ENCODE peak calls at places on chromosomes 16 and 17, in eight cellular contexts. P is neuronal stem cell, M is stomach, I is left ventricle myocardium inferior, F is heart right ventricle, Q is esophagus squamous epithelium, B is cardiac muscle cell, D is mesendoderm. O is an unnamed sample. For H3K27me3, the result is how much of the 10 kb centered on the place peaks cover.

GRCh38 chr17:7588553-7589203 is 1.2 kb downstream of the SOX15 start:
- DNase-seq in P (no peak), M (no peak), I (no peak), F (no peak), Q (no peak), B (no peak), D (no peak), O (no peak)

GRCh38 chr17:20080513-20080912 is 71.4 kb downstream of the SPECC1 start:
- DNase-seq in P (no peak), M (no peak), I (no peak), F (no peak), Q (no peak), B (no peak), D (no peak), O (no peak)

GRCh38 chr16:74100405-74101316 is 196.0 kb upstream of the PSMD7 start:
- DNase-seq in P (no peak), M (no peak), I (no peak), F (no peak), Q (no peak), B (no peak), D (peak), O (no peak)

GRCh38 chr17:49217651-49218413 is 7.3 kb downstream of the ABI3 start:
- DNase-seq in P (no peak), M (peak), I (peak), F (peak), Q (no peak), B (no peak), D (no peak), O (peak)

GRCh38 chr17:41308251-41308917 is 725 bp downstream of the KRTAP16-1 start:
- DNase-seq in P (no peak), M (no peak), I (peak), F (peak), Q (peak), B (no peak), D (no peak), O (peak)

GRCh38 chr17:37068266-37068665 is 119.5 kb downstream of the AATF start:
- DNase-seq in P (no peak), M (peak), I (no peak), F (no peak), Q (no peak), B (peak), D (no peak), O (no peak)

GRCh38 chr16:24124291-24124690 is 131.8 kb upstream of the CACNG3 start:
- DNase-seq in P (no peak), M (no peak), I (no peak), F (no peak), Q (no peak), B (no peak), D (no peak), O (no peak)

GRCh38 chr16:2778692-2778958 is 1.5 kb upstream of the ELOB start:
- DNase-seq in P (no peak), M (no peak), I (no peak), F (no peak), Q (no peak), B (no peak), D (no peak), O (no peak)

GRCh38 chr16:51989637-51990230 is 557.2 kb downstream of the TOX3 start:
- DNase-seq in P (no peak), M (no peak), I (no peak), F (no peak), Q (no peak), B (no peak), D (no peak), O (no peak)

GRCh38 chr16:55773859-55774549 is 58.9 kb downstream of the CES1 start:
- DNase-seq in P (no peak), M (no peak), I (no peak), F (no peak), Q (no peak), B (no peak), D (no peak), O (no peak)

GRCh38 chr17:38341035-38341721 is 2.6 kb downstream of the GPR179 start:
- DNase-seq in P (no peak), M (peak), I (peak), F (peak), Q (no peak), B (peak), D (peak), O (peak)

GRCh38 chr17:8089728-8090127 is 2.2 kb upstream of the ALOX12B start:
- DNase-seq in P (no peak), M (no peak), I (no peak), F (no peak), Q (no peak), B (no peak), D (no peak), O (no peak)

GRCh38 chr17:1783834-1784611 is 22.2 kb downstream of the SERPINF1 start:
- DNase-seq in P (no peak), M (peak), I (peak), F (peak), Q (no peak), B (peak), D (peak), O (no peak)

GRCh38 chr16:53849994-53850393 is 146.0 kb downstream of the FTO start:
- DNase-seq in P (no peak), M (no peak), I (no peak), F (no peak), Q (no peak), B (no peak), D (no peak), O (no peak)

GRCh38 chr17:59756236-59756818 is 48.9 kb downstream of the VMP1 start:
- DNase-seq in P (no peak), M (no peak), I (no peak), F (no peak), Q (no peak), B (peak), D (peak), O (no peak)

GRCh38 chr17:33234930-33235685 is 58.0 kb downstream of the ASIC2 start:
- DNase-seq in P (no peak), M (peak), I (peak), F (peak), Q (no peak), B (peak), D (no peak), O (peak)

GRCh38 chr17:55783684-55784245 is 32.9 kb downstream of the PCTP start:
- DNase-seq in P (no peak), M (peak), I (peak), F (peak), Q (no peak), B (peak), D (peak), O (peak)

GRCh38 chr16:19882186-19882585 is 2.5 kb downstream of the GPRC5B start:
- DNase-seq in P (no peak), M (no peak), I (no peak), F (no peak), Q (no peak), B (no peak), D (peak), O (no peak)

GRCh38 chr17:57570740-57571344 is 174.3 kb downstream of the CCDC182 start:
- DNase-seq in P (no peak), M (no peak), I (no peak), F (no peak), Q (no peak), B (no peak), D (no peak), O (no peak)

GRCh38 chr17:43175213-43176118 is 4.5 kb downstream of the NBR1 start:
- DNase-seq in P (no peak), M (no peak), I (no peak), F (no peak), Q (no peak), B (peak), D (peak), O (no peak)

GRCh38 chr17:75783803-75784472 is 668 bp upstream of the UNK start:
- DNase-seq in P (no peak), M (peak), I (no peak), F (no peak), Q (no peak), B (no peak), D (no peak), O (no peak)

GRCh38 chr16:85674418-85674755 is 14.4 kb downstream of the GINS2 start:
- DNase-seq in P (no peak), M (no peak), I (no peak), F (no peak), Q (no peak), B (no peak), D (no peak), O (no peak)
- H3K27ac ChIP-seq in P (no peak), M (peak), I (peak), F (peak), Q (no peak), B (peak), D (no peak), O (peak)

GRCh38 chr17:39887078-39887477 is 19.1 kb downstream of the ZPBP2 start:
- DNase-seq in P (no peak), M (no peak), I (no peak), F (no peak), Q (no peak), B (no peak), D (no peak), O (no peak)
- H3K27me3 ChIP-seq in P (under half), M (under half), I (half or more), F (under half), Q (half or more), B (under half), D (under half), O (under half)

GRCh38 chr17:29617481-29618271 is 5.0 kb downstream of the CORO6 start:
- DNase-seq in P (no peak), M (peak), I (peak), F (peak), Q (no peak), B (peak), D (peak), O (peak)

GRCh38 chr17:29617125-29617480 is 5.6 kb downstream of the CORO6 start:
- DNase-seq in P (no peak), M (peak), I (peak), F (peak), Q (peak), B (peak), D (peak), O (peak)

GRCh38 chr17:29615048-29615385 is 7.7 kb downstream of the CORO6 start:
- DNase-seq in P (no peak), M (no peak), I (no peak), F (no peak), Q (no peak), B (no peak), D (no peak), O (peak)

GRCh38 chr17:29615492-29616299 is 7.0 kb downstream of the CORO6 start:
- DNase-seq in P (peak), M (peak), I (peak), F (peak), Q (no peak), B (peak), D (peak), O (peak)

DNA sequence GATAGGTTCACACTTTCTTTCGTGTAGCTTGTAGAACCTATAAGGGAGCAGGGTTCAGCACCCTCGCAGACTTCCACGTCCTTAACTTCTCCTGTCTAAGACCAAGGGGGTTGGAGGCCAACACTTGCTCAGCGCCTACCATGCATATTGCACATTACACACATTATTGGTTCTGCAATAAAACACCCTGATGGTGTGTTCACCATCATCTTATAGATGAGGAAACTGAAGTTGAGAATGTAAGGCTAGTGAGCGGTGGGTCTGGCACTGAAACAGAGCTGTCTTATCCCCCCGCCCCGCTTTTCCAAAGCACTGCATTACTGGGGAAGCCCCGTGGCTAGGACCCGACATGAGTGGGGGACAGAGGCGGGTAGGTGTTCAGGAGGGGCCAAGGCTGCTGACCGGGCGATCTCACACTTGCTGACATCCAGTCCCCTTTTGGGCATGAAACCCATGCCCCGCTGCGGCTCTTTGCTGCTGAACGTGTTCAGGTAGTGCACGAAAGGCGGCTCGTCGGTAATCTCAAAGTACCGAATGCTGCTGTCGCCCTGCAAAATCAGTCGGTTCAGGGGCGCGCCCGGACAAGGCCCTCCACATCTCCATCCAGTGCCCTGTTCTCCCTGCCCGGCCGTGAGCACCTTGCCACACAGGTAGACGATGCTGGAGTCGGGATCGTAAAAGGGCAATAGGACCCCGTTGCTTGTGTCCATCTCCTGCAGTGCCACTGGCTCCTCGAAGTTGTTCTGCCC is 6.2 kb downstream of the CORO6 start:
- DNase-seq in P (no peak), M (no peak), I (no peak), F (no peak), Q (no peak), B (no peak), D (no peak), O (no peak)
- H3K4me3 ChIP-seq in P (no peak), M (peak), I (peak), F (peak), Q (peak), B (no peak), D (no peak), O (peak)

GRCh38 chr16:87954826-87955225 is 3.6 kb downstream of the BANP start:
- DNase-seq in P (no peak), M (no peak), I (no peak), F (no peak), Q (no peak), B (no peak), D (no peak), O (peak)
- H3K27ac ChIP-seq in P (no peak), M (peak), I (peak), F (no peak), Q (peak), B (no peak), D (no peak), O (peak)

DNA sequence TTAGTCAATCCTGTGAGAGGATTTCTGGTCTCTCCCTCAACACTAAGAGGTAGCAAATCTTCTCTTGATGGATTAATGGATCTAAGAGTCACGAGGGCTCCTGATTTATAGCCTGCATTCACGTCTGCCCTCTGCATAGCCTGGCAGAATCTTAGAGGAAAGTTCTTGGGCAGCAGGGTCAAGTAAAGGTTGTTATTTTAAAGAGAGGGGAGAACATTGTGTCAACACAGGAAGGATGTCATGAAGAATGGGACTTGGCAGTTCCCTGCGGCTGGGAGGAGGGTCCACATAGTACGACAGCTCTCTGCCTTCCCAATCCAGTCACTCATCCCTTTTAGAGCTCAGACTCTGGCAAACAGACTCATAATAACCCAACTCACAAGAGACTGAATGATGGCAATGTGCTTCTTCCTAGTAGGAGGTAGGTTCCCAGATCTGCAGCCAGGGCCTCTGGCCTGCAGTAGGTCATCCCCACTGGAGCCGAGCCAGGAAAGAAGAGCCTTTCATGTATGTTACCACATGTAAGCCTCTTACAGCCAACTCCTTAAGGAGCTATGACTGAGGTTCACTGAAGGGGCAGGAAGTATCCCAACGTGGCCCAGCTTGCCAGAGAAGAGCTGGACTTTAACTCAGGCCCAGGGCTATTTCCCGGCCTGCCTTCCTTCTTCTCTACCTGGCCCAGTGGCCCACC is 25.4 kb upstream of the RPTOR start:
- DNase-seq in P (no peak), M (no peak), I (no peak), F (no peak), Q (no peak), B (no peak), D (no peak), O (no peak)
- H3K27me3 ChIP-seq in P (under half), M (under half), I (under half), F (under half), Q (half or more), B (under half), D (under half), O (under half)